ENCODE peak calls at places on chromosomes 4 and X, in ten cellular contexts. S is ovary; F is esophagus squamous epithelium; B is keratinocyte; N is MM.1S; I is heart right ventricle; J is ascending aorta; O is CD8-positive, alpha-beta memory T cell; L is pancreas; K is effector memory CD4-positive, alpha-beta T cell. P is an unnamed sample.

GRCh38 chr4:4969298-4969697 is 50.0 kb downstream of the CYTL1 start:
- DNase-seq in S (no peak), F (no peak), B (no peak), N (no peak), I (no peak), J (no peak), O (no peak), L (no peak), K (no peak), P (no peak)

GRCh38 chrX:149829751-149830191 is 48.0 kb downstream of the MAGEA9 start:
- DNase-seq in S (no peak), F (no peak), B (peak; percentile 54), N (no peak), I (no peak), J (no peak), O (peak; percentile 34), L (no peak), K (peak; percentile 28), P (no peak)

GRCh38 chrX:19670854-19671620 is 155.7 kb upstream of the MAP3K15 start:
- DNase-seq in S (no peak), F (no peak), B (no peak), N (no peak), I (peak; percentile 18), J (no peak), O (no peak), L (no peak), K (no peak), P (no peak)

GRCh38 chrX:9369802-9370291 is 95.0 kb upstream of the TBL1X start:
- DNase-seq in S (no peak), F (no peak), B (no peak), N (no peak), I (no peak), J (no peak), O (no peak), L (no peak), K (no peak), P (no peak)

GRCh38 chr4:66443020-66443419 is 772.7 kb upstream of the EPHA5 start:
- DNase-seq in S (no peak), F (no peak), B (no peak), N (no peak), I (no peak), J (no peak), O (no peak), L (no peak), K (no peak), P (no peak)

GRCh38 chrX:81241753-81242152 is 39.9 kb downstream of the SH3BGRL start:
- DNase-seq in S (no peak), F (no peak), B (no peak), N (no peak), I (no peak), J (no peak), O (no peak), L (no peak), K (no peak), P (no peak)

GRCh38 chrX:101415180-101416130 is 7.4 kb downstream of the HNRNPH2 start:
- DNase-seq in S (peak; percentile 42), F (no peak), B (no peak), N (peak; percentile 69), I (no peak), J (no peak), O (no peak), L (no peak), K (no peak), P (no peak)

GRCh38 chr4:52889778-52890400 is 27.8 kb downstream of the RASL11B start:
- DNase-seq in S (no peak), F (no peak), B (no peak), N (no peak), I (no peak), J (no peak), O (no peak), L (no peak), K (no peak), P (no peak)

GRCh38 chr4:4961936-4962335 is 57.3 kb downstream of the CYTL1 start:
- DNase-seq in S (no peak), F (no peak), B (no peak), N (no peak), I (no peak), J (no peak), O (no peak), L (no peak), K (no peak), P (no peak)

GRCh38 chrX:102765217-102765616 is 44.7 kb downstream of the GPRASP3 start:
- DNase-seq in S (no peak), F (no peak), B (no peak), N (no peak), I (no peak), J (no peak), O (no peak), L (no peak), K (no peak), P (no peak)

GRCh38 chr4:105191621-105192210 is 45.0 kb downstream of the TET2 start:
- DNase-seq in S (no peak), F (no peak), B (no peak), N (no peak), I (no peak), J (no peak), O (no peak), L (no peak), K (no peak), P (no peak)

GRCh38 chrX:19846995-19847790 is 40.2 kb downstream of the SH3KBP1 start:
- DNase-seq in S (peak; percentile 50), F (no peak), B (no peak), N (peak; percentile 33), I (no peak), J (no peak), O (no peak), L (no peak), K (no peak), P (no peak)

GRCh38 chr4:128249787-128250668 is 37.6 kb downstream of the PGRMC2 start:
- DNase-seq in S (no peak), F (no peak), B (no peak), N (no peak), I (no peak), J (no peak), O (no peak), L (no peak), K (no peak), P (no peak)

GRCh38 chr4:54232151-54232688 is 3.1 kb downstream of the PDGFRA start:
- DNase-seq in S (peak; percentile 52), F (no peak), B (no peak), N (no peak), I (no peak), J (no peak), O (no peak), L (no peak), K (no peak), P (no peak)

GRCh38 chr4:54233697-54234496 is 4.8 kb downstream of the PDGFRA start:
- DNase-seq in S (peak; percentile 82), F (no peak), B (no peak), N (peak; percentile 78), I (peak; percentile 73), J (no peak), O (peak; percentile 51), L (peak; percentile 45), K (peak; percentile 43), P (peak; percentile 86)

GRCh38 chr4:54233128-54233696 is 4.1 kb downstream of the PDGFRA start:
- DNase-seq in S (peak; percentile 91), F (peak; percentile 5), B (no peak), N (peak; percentile 80), I (peak; percentile 88), J (no peak), O (peak; percentile 51), L (peak; percentile 70), K (peak; percentile 15), P (peak; percentile 92)

GRCh38 chr4:54231419-54232150 is 2.5 kb downstream of the PDGFRA start:
- DNase-seq in S (peak; percentile 78), F (no peak), B (no peak), N (no peak), I (peak; percentile 74), J (no peak), O (no peak), L (no peak), K (no peak), P (no peak)

DNA sequence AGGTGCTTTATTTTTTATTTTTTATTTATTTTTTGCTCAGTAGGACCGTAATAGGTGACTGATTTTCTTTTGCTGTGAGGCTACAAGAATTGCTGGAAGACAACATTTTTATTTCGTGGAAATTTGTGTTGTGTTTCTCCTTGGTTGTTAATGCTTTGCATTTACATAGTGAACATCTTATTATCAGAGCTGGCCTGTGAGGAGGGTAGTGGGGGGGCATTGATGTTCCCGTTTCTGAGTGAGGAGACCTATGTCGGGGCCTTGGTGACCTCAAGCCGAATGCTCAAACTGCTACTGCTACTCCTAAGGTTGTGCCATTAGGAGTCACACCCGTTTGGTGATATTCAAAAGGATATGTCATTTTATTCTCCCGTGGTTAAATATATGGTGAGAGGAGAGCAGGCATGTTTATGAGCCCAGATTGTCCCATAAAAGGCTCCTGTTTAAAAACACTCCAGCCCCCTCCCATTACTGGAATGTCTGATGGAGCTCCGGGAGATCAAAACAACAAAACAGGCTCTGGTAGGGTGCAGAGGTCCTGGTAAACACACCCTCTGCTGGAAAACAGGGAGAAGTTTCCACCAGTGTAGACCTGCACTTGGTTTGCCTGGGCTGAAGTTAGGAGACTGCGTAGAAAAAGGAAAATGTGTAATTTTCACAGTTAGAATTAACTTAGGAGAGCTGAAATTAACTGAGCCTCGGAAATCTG is 5.6 kb downstream of the PDGFRA start:
- DNase-seq in S (no peak), F (no peak), B (no peak), N (no peak), I (no peak), J (no peak), O (no peak), L (no peak), K (no peak), P (no peak)
- H3K4me3 ChIP-seq in S (peak overlapping the region; percentile 68), F (peak overlapping the region; percentile 59), B (no peak overlapping the region), N (no peak overlapping the region), I (peak overlapping the region; percentile 64), J (peak overlapping the region; percentile 81), O (no peak overlapping the region), L (peak overlapping the region; percentile 36), K (no peak overlapping the region), P (peak overlapping the region; percentile 55)

GRCh38 chr4:223913-224497 is 81.3 kb downstream of the ZNF732 start:
- DNase-seq in S (no peak), F (no peak), B (no peak), N (no peak), I (no peak), J (no peak), O (no peak), L (no peak), K (no peak), P (no peak)
- H3K9me3 ChIP-seq in S (no peaks in the 10 kb centered on the region), F (peaks cover 5% of the 10 kb centered on the region), B (no peaks in the 10 kb centered on the region), N (no peaks in the 10 kb centered on the region), I (no peaks in the 10 kb centered on the region), J (peaks cover 46% of the 10 kb centered on the region), O (no peaks in the 10 kb centered on the region), L (no peaks in the 10 kb centered on the region), K (no peaks in the 10 kb centered on the region), P (peaks cover 15% of the 10 kb centered on the region)

GRCh38 chr4:6142511-6142910 is 57.8 kb downstream of the JAKMIP1 start:
- DNase-seq in S (no peak), F (no peak), B (no peak), N (no peak), I (no peak), J (no peak), O (no peak), L (no peak), K (no peak), P (no peak)
- H3K27ac ChIP-seq in S (no peak overlapping the region), F (no peak overlapping the region), B (no peak overlapping the region), N (no peak overlapping the region), I (no peak overlapping the region), J (no peak overlapping the region), O (no peak overlapping the region), L (no peak overlapping the region), K (no peak overlapping the region), P (no peak overlapping the region)

GRCh38 chr4:99564921-99565320 is 1.1 kb upstream of the TRMT10A start:
- DNase-seq in S (no peak), F (no peak), B (no peak), N (no peak), I (no peak), J (no peak), O (no peak), L (no peak), K (no peak), P (no peak)
- H3K4me3 ChIP-seq in S (no peak overlapping the region), F (no peak overlapping the region), B (no peak overlapping the region), N (no peak overlapping the region), I (no peak overlapping the region), J (no peak overlapping the region), O (no peak overlapping the region), L (no peak overlapping the region), K (no peak overlapping the region), P (no peak overlapping the region)